ENCODE peak calls at places on chromosomes 16 and 17, in nine cellular contexts. F is GM12878, Y is left ventricle myocardium inferior, C is heart right ventricle, Q is adrenal gland, V is esophagus muscularis mucosa, E is fibroblast of mammary gland, H is MM.1S, J is esophagus squamous epithelium. A is an unnamed sample.
A peak's percentile ranks its signal among the peaks of the same experiment; 100 is the strongest.

GRCh38 chr17:76434870-76435269 is 18.1 kb downstream of the UBE2O start:
- DNase-seq in E (peak; percentile 30), Y (no peak), V (no peak), H (no peak), C (no peak), F (no peak), Q (peak; percentile 76), J (no peak), A (no peak)

GRCh38 chr16:29893553-29893952 is 5.8 kb downstream of the SEZ6L2 start:
- DNase-seq in C (no peak), V (no peak), Y (no peak), H (no peak), Q (no peak), F (no peak), E (no peak), J (no peak), A (no peak)

GRCh38 chr16:53945996-53946395 is 242.0 kb downstream of the FTO start:
- DNase-seq in Y (no peak), F (no peak), Q (no peak), C (no peak), V (no peak), J (no peak), H (no peak), E (peak; percentile 73), A (peak; percentile 68)

GRCh38 chr16:66130296-66130910 is 236.1 kb upstream of the CDH5 start:
- DNase-seq in Q (no peak), F (no peak), Y (no peak), V (no peak), C (no peak), J (no peak), H (no peak), E (peak; percentile 71), A (peak; percentile 75)

GRCh38 chr16:85057948-85058347 is 30.4 kb downstream of the KIAA0513 start:
- DNase-seq in C (peak; percentile 57), E (no peak), Q (no peak), H (no peak), J (no peak), Y (no peak), V (no peak), F (peak; percentile 59), A (no peak)

GRCh38 chr17:21166599-21167265 is 40.0 kb downstream of the DHRS7B start:
- DNase-seq in H (no peak), J (no peak), V (no peak), C (no peak), E (peak; percentile 74), Q (no peak), Y (no peak), F (no peak), A (no peak)

GRCh38 chr16:59527206-59527997 is 793.3 kb upstream of the GOT2 start:
- DNase-seq in F (no peak), J (no peak), E (no peak), Y (no peak), Q (no peak), C (no peak), V (no peak), H (no peak), A (peak; percentile 85)

GRCh38 chr16:1071009-1071408 is 1.5 kb upstream of the SSTR5 start:
- DNase-seq in C (no peak), Q (no peak), Y (no peak), J (no peak), E (no peak), F (no peak), H (no peak), V (no peak), A (no peak)

GRCh38 chr16:85082553-85083050 is 29.7 kb downstream of the CIBAR2 start:
- DNase-seq in Q (no peak), J (no peak), H (no peak), Y (no peak), F (no peak), E (no peak), C (no peak), V (no peak), A (no peak)

GRCh38 chr17:40326014-40326831 is 17.2 kb downstream of the RARA start:
- DNase-seq in J (no peak), E (no peak), Y (peak; percentile 22), V (no peak), H (peak; percentile 91), F (no peak), C (peak; percentile 31), Q (no peak), A (no peak)

GRCh38 chr16:3881499-3881995 is 1.0 kb upstream of the CREBBP start:
- DNase-seq in V (no peak), C (no peak), J (no peak), F (no peak), Q (no peak), H (no peak), E (no peak), Y (no peak), A (no peak)

GRCh38 chr17:46818929-46819859 is 702 bp upstream of the WNT3 start:
- DNase-seq in Y (no peak), C (no peak), F (no peak), V (no peak), H (no peak), Q (no peak), J (no peak), E (no peak), A (no peak)

GRCh38 chr16:11621539-11621919 is 34.8 kb upstream of the LITAF start:
- DNase-seq in V (no peak), J (no peak), H (no peak), C (no peak), E (no peak), Y (no peak), Q (no peak), F (no peak), A (no peak)

DNA sequence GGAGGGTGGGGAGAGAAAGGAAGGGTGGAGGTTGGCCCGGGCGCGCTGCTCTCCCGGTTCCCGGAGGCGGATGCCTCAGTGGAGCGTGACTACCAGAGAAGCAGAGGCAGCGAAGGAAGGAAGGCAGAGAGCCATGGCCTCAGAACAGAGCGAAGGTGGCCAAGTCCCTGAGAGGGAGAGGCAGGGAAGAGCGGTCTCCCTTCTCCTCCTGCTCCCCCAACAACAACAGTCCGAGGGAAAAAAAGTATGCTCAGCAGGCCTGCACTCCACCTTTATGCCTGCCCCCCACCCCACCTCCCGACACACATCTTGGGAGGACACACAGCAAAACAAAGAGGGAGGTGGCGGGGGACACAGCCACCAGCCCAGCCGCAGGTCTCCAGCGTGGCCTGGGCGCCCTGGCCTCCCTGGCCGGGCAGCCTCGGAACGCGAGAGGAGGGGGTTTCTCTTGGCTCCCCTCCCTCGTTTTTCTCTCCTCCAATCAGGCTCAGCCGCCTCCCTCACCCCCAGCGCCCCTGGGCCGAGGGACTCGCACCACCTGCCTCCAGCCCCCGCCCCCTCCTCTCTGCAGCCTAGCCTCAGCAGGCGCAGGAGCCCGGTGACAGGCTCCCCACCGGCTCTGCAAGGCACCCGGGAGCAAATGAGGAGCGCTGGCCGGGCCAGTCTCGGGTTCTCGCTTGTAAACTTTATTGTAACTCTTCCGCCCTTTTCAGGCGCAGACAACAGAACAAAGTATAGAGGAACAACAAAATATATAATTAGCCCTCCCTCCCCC is 1.1 kb upstream of the HOXB7 start:
- DNase-seq in J (no peak), H (no peak), Y (no peak), F (no peak), V (no peak), Q (peak; percentile 60), E (no peak), C (no peak), A (peak; percentile 61)
- H3K4me3 ChIP-seq in J (peak overlapping the region; percentile 43), H (peak overlapping the region; percentile 87), Y (peak overlapping the region; percentile 63), F (peak overlapping the region; percentile 86), V (peak overlapping the region; percentile 45), Q (no peak overlapping the region), E (peak overlapping the region; percentile 72), C (no peak overlapping the region), A (peak overlapping the region; percentile 75)

DNA sequence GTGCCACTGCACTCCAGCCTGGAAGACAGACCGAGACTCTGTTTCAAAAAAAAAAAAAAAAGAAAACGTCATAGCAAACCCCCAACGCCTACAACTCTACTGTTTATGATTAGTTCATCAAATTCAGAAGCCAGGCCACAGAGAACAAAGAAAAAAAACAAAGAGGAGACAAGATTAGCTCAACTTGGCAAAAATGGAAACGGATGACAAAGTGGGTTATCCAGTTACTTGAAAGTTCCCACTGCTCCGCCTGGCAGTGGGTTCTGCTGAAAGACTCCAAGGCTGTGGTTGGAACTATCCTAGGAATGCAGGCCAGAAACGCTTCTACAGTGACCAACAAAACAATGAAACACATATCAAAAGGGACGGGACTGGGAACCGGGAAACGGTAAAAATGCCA is 53.1 kb downstream of the MRM3 start:
- DNase-seq in V (no peak), J (no peak), Q (no peak), H (no peak), E (peak; percentile 99), F (no peak), Y (no peak), C (no peak), A (peak; percentile 97)
- H3K4me3 ChIP-seq in V (no peak overlapping the region), J (no peak overlapping the region), Q (no peak overlapping the region), H (no peak overlapping the region), E (no peak overlapping the region), F (no peak overlapping the region), Y (no peak overlapping the region), C (no peak overlapping the region), A (no peak overlapping the region)

DNA sequence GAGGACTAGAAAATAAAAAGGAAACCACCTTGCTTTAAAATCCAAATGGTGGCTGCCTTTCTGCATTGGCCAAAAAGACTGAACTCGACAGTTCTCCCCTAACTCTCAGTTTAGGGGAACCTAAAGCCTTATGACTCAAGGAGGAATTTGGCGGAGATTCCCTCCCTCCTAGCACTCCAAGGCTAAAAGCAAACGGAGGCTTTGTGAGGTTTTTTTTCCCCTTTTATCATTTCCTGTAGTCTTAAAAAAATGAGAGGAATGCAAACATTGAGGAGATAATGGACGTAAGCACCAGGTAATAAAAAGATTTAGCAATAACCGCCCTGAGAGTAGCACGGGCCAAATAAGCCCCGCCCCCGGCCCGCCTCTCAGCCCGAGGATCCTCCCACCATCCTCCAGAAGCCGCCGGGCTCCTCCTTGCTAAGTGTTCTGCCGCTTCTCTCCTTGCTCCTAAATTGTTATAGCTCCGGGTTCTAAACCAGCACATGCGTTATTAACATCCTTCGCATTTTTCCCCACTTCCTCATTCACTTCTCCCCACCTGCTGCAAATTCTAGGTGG is 5.8 kb upstream of the KIFC3 start:
- DNase-seq in C (peak; percentile 81), F (no peak), Y (peak; percentile 82), H (peak; percentile 84), J (no peak), Q (peak; percentile 86), V (peak; percentile 94), E (peak; percentile 54), A (peak; percentile 87)
- H3K4me3 ChIP-seq in C (no peak overlapping the region), F (no peak overlapping the region), Y (peak overlapping the region; percentile 44), H (peak overlapping the region; percentile 2), J (peak overlapping the region; percentile 21), Q (no peak overlapping the region), V (peak overlapping the region; percentile 33), E (peak overlapping the region; percentile 8), A (peak overlapping the region; percentile 9)

DNA sequence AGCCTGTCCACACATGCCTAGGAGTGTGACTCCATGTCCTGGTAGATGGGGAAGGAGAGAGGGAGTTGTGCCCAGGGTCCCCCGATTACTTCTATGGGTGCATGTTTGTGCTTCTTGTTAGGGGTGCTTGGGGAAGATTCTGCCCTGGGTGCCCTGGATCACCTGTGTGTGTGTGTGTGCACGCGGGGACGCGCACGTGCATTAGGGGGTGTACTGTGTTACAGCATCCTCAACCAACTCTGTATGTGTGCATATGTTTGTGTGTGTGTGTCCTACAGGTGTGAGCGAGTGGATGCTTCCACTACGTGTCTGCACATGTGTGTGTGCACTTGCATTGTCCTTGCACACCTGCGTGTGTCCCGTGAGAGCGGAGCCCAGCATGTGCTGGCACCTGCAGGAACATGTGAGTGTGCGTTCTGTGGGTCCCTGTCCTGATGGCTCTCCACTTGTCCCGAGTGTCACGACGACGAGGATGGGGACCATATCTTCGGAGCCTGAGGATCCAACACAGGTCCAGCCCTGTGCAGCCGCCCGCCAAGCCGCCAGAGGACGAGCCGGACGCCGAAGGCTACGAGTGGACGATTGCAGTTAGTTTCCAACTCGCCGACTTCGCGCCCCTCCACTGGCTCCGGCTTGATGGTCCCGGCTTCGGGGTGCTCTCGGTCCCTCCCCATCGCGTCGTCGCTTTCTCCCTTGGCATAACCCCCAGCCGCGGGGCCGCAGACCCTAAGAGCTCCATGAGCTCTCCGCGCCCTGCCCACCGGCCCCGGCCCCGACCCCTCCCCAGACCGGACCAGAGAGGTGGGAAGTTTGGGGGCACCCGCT is 6.0 kb upstream of the TBC1D3B start:
- DNase-seq in F (no peak), J (no peak), Y (no peak), E (peak; percentile 18), V (no peak), H (peak; percentile 6), Q (no peak), C (no peak), A (no peak)
- H3K4me3 ChIP-seq in F (no peak overlapping the region), J (peak overlapping the region; percentile 44), Y (peak overlapping the region; percentile 77), E (peak overlapping the region; percentile 59), V (peak overlapping the region; percentile 66), H (peak overlapping the region; percentile 67), Q (peak overlapping the region; percentile 58), C (peak overlapping the region; percentile 30), A (peak overlapping the region; percentile 63)

A was measured in astrocyte of the spinal cord.